ENCODE peak calls at places on chromosomes 13 and 19, in nine cellular contexts. M is right lobe of liver, G is IMR-90, X is upper lobe of left lung, A is ovary, Z is tibial nerve, O is H1, I is adrenal gland, N is HCT116. J is an unnamed sample.

GRCh38 chr19:46461537-46461936 is 9.8 kb downstream of the PNMA8A start:
- DNase-seq in G (no peak), N (no peak), I (no peak), X (no peak), Z (no peak), A (no peak), M (no peak), O (no peak), J (no peak)

GRCh38 chr13:114097893-114098688 is 34.3 kb downstream of the RASA3 start:
- DNase-seq in G (no peak), X (peak; percentile 10), A (peak; percentile 12), M (peak; percentile 33), N (no peak), O (no peak), I (no peak), Z (peak; percentile 8), J (peak; percentile 41)

GRCh38 chr13:28173793-28174192 is 35.4 kb downstream of the PAN3 start:
- DNase-seq in M (no peak), A (no peak), I (no peak), N (no peak), X (no peak), O (no peak), G (no peak), Z (no peak), J (no peak)

GRCh38 chr19:51422053-51422448 is 4.6 kb upstream of the SIGLEC10 start:
- DNase-seq in N (peak; percentile 56), M (peak; percentile 90), O (peak; percentile 100), X (peak; percentile 89), A (peak; percentile 46), G (peak; percentile 59), I (peak; percentile 93), Z (peak; percentile 56), J (peak; percentile 87)

GRCh38 chr19:39502640-39503417 is 4.1 kb downstream of the DLL3 start:
- DNase-seq in I (peak; percentile 48), G (peak; percentile 73), X (peak; percentile 55), A (peak; percentile 41), Z (no peak), N (peak; percentile 66), O (peak; percentile 93), M (peak; percentile 61), J (peak; percentile 71)

GRCh38 chr13:48621056-48621455 is 32.7 kb upstream of the CYSLTR2 start:
- DNase-seq in M (no peak), I (no peak), O (no peak), X (no peak), N (no peak), A (no peak), Z (no peak), G (no peak), J (no peak)

GRCh38 chr19:47444388-47444821 is 25.1 kb upstream of the MEIS3 start:
- DNase-seq in N (no peak), G (no peak), A (no peak), Z (no peak), I (no peak), X (no peak), M (no peak), O (peak; percentile 85), J (no peak)

GRCh38 chr13:95023405-95023804 is 277.8 kb downstream of the ABCC4 start:
- DNase-seq in M (no peak), O (no peak), I (no peak), A (no peak), Z (no peak), G (peak; percentile 26), X (no peak), N (no peak), J (no peak)

GRCh38 chr13:102873653-102874052 is 27.8 kb downstream of the ERCC5 start:
- DNase-seq in O (no peak), Z (no peak), X (no peak), M (no peak), N (no peak), I (no peak), G (no peak), A (no peak), J (no peak)

GRCh38 chr13:100633461-100633860 is 41.1 kb downstream of the TMTC4 start:
- DNase-seq in O (no peak), G (peak; percentile 96), Z (no peak), I (no peak), A (no peak), M (no peak), X (no peak), N (no peak), J (no peak)

GRCh38 chr13:71621152-71622124 is 245.6 kb downstream of the DACH1 start:
- DNase-seq in A (no peak), N (no peak), Z (no peak), G (no peak), O (no peak), X (no peak), M (no peak), I (no peak), J (no peak)

GRCh38 chr13:72290962-72291681 is 424.1 kb upstream of the DACH1 start:
- DNase-seq in N (peak; percentile 77), G (no peak), I (no peak), O (no peak), M (no peak), Z (no peak), A (no peak), X (no peak), J (no peak)

GRCh38 chr13:99429670-99430069 is 71.6 kb upstream of the TM9SF2 start:
- DNase-seq in A (no peak), Z (no peak), N (no peak), X (no peak), M (no peak), O (no peak), G (no peak), I (no peak), J (no peak)

GRCh38 chr13:99433543-99434075 is 67.7 kb upstream of the TM9SF2 start:
- DNase-seq in Z (no peak), G (no peak), M (no peak), I (no peak), N (no peak), X (no peak), A (no peak), O (no peak), J (no peak)

GRCh38 chr13:99432637-99433542 is 68.4 kb upstream of the TM9SF2 start:
- DNase-seq in Z (peak; percentile 57), I (peak; percentile 84), X (peak; percentile 78), O (no peak), A (peak; percentile 65), G (peak; percentile 73), M (peak; percentile 60), N (peak; percentile 36), J (peak; percentile 86)

GRCh38 chr13:99434258-99434788 is 66.9 kb upstream of the TM9SF2 start:
- DNase-seq in I (no peak), O (no peak), M (no peak), A (no peak), G (no peak), N (no peak), X (peak; percentile 35), Z (no peak), J (peak; percentile 86)

DNA sequence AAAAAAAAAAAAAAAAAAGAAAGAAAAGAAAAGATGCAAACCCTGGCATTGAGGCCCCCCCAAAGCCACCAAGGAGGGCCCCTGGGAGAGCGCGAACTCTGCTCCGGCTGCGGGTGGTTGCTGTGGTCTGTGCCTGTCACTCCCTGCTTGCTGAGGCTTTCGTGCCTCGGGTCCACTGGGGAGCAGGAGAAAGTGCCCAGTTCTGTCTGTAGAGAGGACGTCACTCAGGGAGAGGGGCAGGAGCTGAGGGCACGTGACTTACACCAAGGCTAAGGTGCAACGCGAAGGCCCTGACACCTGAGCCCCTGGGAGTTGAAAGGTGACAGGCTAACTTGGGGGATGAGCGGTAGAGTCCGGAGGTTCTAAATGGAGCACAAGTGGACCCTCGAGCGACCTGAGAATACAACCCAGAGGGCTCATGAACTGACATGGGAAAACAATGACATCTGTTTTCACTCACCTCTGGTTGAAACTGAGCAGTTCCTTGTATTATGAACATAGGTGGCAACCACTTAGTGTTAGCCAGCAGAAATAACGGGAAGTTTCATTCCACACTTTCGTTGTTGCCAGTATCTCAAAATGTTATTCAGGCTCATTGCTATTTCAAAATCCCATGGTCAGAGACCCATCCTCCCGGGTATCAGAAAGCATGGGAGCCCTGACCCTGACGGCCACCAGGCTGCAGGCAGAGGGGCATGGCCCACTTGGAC is 69.2 kb upstream of the TM9SF2 start:
- DNase-seq in I (no peak), M (no peak), G (no peak), N (no peak), X (no peak), A (no peak), Z (no peak), O (no peak), J (peak; percentile 49)
- H3K4me3 ChIP-seq in I (no peak overlapping the region), M (no peak overlapping the region), G (no peak overlapping the region), N (peak overlapping the region; percentile 53), X (no peak overlapping the region), A (no peak overlapping the region), Z (peak overlapping the region; percentile 14), O (no peak overlapping the region), J (peak overlapping the region; percentile 3)

DNA sequence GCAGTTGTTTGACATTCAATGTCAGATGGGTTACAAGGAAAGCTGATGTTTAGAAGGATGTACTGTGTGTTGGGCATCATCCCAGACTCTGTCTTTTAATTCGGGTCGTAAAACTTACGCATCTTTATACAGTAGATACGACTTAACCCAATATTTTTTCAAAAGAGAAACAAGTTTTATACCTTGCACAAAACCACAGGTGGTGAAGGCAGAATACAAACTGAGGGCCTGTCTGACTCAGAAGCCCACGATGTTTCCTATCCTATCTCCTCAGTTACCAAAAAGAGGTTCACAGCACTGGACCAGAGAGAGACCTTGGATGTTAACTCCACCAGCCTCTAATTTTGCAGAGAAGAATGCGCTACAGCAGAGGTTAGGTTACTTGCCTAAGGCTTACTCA is 477.0 kb downstream of the FOXO1 start:
- DNase-seq in O (no peak), I (no peak), M (no peak), G (no peak), Z (no peak), X (no peak), N (no peak), A (no peak), J (no peak)
- H3K27ac ChIP-seq in O (no peak overlapping the region), I (no peak overlapping the region), M (no peak overlapping the region), G (no peak overlapping the region), Z (peak overlapping the region; percentile 71), X (no peak overlapping the region), N (no peak overlapping the region), A (no peak overlapping the region), J (peak overlapping the region; percentile 68)

DNA sequence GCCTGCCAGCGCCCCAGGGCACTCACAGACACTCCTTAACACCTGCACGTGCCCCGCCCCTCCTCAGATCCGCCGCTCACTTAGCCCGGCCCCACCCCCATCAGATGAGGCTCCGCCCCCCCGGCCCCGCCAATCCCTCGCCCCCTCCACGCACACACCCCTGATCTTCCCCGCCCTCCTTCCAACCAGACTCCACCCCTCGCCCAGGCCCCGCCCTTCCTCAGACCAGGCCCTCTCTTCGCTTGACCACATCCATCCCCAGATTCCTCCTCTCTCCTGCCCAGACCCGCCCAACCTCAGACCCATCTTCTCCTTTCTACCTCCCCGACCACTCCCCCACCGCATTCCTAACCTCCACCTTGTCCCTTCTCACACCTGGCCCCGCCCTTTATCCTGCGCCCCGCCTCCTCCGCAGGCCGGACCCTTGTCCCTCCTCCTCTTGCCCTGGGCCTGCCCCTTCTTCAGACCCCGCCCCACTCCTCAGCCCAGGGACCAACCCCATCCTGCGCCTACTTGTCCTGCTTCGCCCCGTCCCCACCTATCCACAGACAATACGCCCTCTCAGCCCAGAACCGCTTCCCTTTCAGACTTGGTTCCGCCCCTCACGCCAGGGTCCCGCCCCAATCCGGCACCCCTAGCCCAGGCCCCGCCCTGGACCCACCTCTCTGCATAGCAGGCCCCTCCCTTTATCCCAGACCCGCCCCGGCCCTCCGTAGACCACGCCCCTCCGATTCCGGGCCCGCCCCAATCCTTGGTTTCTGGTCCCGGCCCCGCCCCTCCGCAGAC is 452 bp upstream of the KLHL26 start:
- DNase-seq in A (peak; percentile 99), Z (peak; percentile 98), G (peak; percentile 93), X (peak; percentile 99), M (peak; percentile 99), O (peak; percentile 100), I (peak; percentile 100), N (peak; percentile 87), J (peak; percentile 100)
- TF ChIP-seq POLR2A in A (peak; percentile 20), Z (peak; percentile 17), G (no peak), X (no peak), M (no peak), O (no peak), I (no peak), N (no peak), J (no peak)

GRCh38 chr19:19626516-19627441 is 1.2 kb downstream of the LPAR2 start:
- DNase-seq in Z (no peak), O (no peak), I (no peak), A (no peak), N (no peak), M (no peak), X (no peak), G (no peak), J (no peak)
- H3K4me3 ChIP-seq in Z (no peak overlapping the region), O (peak overlapping the region; percentile 82), I (no peak overlapping the region), A (no peak overlapping the region), N (peak overlapping the region; percentile 76), M (no peak overlapping the region), X (no peak overlapping the region), G (no peak overlapping the region), J (peak overlapping the region; percentile 74)